ENCODE peak calls at places on chromosome 1, in six cellular contexts. N, Z, R, J, U and L are unnamed samples.

GRCh38 chr1:153598309-153599172 is 14.4 kb downstream of the S100A16 start:
- DNase-seq in N (no peak), Z (no peak), R (no peak), J (no peak), U (peak; percentile 87), L (no peak)

GRCh38 chr1:17098440-17099317 is 20.6 kb downstream of the PADI2 start:
- DNase-seq in N (no peak), Z (no peak), R (no peak), J (no peak), U (no peak), L (no peak)

GRCh38 chr1:17016317-17016661 is 4.6 kb upstream of the ATP13A2 start:
- DNase-seq in N (no peak), Z (no peak), R (no peak), J (peak; percentile 50), U (no peak), L (no peak)

GRCh38 chr1:11245904-11246726 is 16.2 kb downstream of the MTOR start:
- DNase-seq in N (no peak), Z (no peak), R (no peak), J (no peak), U (no peak), L (no peak)

GRCh38 chr1:241470908-241471610 is 48.5 kb downstream of the FH start:
- DNase-seq in N (no peak), Z (no peak), R (no peak), J (no peak), U (no peak), L (no peak)

GRCh38 chr1:219554109-219554508 is 58.8 kb downstream of the ZC3H11B start:
- DNase-seq in N (no peak), Z (no peak), R (no peak), J (no peak), U (no peak), L (no peak)

GRCh38 chr1:25682059-25682601 is 65.5 kb downstream of the MAN1C1 start:
- DNase-seq in N (no peak), Z (no peak), R (no peak), J (no peak), U (no peak), L (no peak)

GRCh38 chr1:32780628-32781267 is 36.4 kb downstream of the YARS1 start:
- DNase-seq in N (no peak), Z (no peak), R (no peak), J (peak; percentile 55), U (no peak), L (no peak)

GRCh38 chr1:10900265-10900651 is 103.8 kb upstream of the CASZ1 start:
- DNase-seq in N (no peak), Z (no peak), R (no peak), J (peak; percentile 75), U (no peak), L (no peak)

GRCh38 chr1:44326066-44326701 is 28.9 kb downstream of the ERI3 start:
- DNase-seq in N (no peak), Z (no peak), R (no peak), J (peak; percentile 7), U (no peak), L (no peak)
- H3K4me1 ChIP-seq in N (no peaks in the 10 kb centered on the region), Z (no peaks in the 10 kb centered on the region), R (peaks cover 6% of the 10 kb centered on the region), J (peaks cover 41% of the 10 kb centered on the region), U (peaks cover 15% of the 10 kb centered on the region), L (peaks cover 19% of the 10 kb centered on the region)

DNA sequence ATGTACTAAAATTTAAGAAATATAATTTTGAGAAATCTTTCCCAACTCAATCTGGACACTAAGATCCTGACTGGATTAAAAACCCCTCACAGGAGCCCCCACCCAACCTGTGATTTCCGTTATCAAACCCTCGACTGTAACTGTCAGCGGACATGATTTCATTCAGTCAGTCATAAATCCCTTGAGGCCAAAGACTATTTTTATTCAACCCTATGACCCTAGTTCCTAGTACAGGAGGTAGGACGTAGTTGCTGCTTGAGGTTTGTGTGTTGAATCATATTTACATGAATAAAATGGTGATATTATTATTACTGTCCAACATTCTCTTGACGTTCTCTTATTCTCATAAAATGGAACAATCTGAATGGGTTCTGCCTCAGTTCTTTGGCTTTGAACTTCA is 73.1 kb upstream of the DYNLT5 start:
- DNase-seq in N (no peak), Z (no peak), R (no peak), J (no peak), U (no peak), L (no peak)
- H3K27ac ChIP-seq in N (no peak overlapping the region), Z (no peak overlapping the region), R (no peak overlapping the region), J (no peak overlapping the region), U (no peak overlapping the region), L (no peak overlapping the region)

DNA sequence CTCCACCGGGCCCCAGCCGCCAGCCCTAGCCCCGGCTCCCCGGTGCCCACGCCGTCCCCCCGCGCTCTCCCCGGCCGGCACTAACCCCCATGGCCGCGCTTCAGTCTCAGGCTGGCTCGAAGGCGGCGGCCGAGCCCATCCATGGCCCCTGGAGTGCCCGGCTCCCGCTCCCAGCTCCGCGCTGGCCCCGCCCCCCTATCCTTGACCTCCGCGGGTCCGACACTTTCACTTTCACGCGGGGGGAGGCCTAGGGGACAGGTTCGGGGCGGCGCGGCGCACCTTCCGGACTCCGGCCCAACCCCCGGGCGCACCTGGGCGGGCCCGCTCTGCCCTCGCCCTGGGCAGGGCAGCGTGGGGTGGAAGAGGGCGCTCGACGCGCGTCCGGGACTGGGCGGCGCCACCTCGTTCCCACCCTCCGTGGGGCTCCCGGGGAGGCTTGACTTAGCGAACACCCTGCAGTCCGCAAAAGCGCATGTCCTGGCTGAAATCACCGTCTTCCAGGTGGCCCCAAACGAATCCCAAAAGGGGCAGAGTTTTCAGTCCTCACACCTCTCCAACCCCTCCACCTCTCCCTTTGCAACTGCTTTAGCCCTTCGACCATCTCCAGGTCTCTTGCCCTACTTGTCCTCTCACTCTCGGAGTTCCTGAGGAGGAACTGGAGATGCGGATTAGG is 3.9 kb upstream of the DENND2D start:
- DNase-seq in N (peak; percentile 96), Z (no peak), R (peak; percentile 57), J (no peak), U (no peak), L (peak; percentile 37)
- TF ChIP-seq CTCF in N (no peak), Z (no peak), R (no peak), J (no peak), U (no peak), L (no peak)

GRCh38 chr1:40847023-40847740 is 15.0 kb downstream of the CITED4 start:
- DNase-seq in N (no peak), Z (no peak), R (no peak), J (peak; percentile 38), U (peak; percentile 58), L (no peak)
- H3K4me1 ChIP-seq in N (no peaks in the 10 kb centered on the region), Z (no peaks in the 10 kb centered on the region), R (no peaks in the 10 kb centered on the region), J (no peaks in the 10 kb centered on the region), U (no peaks in the 10 kb centered on the region), L (no peaks in the 10 kb centered on the region)

DNA sequence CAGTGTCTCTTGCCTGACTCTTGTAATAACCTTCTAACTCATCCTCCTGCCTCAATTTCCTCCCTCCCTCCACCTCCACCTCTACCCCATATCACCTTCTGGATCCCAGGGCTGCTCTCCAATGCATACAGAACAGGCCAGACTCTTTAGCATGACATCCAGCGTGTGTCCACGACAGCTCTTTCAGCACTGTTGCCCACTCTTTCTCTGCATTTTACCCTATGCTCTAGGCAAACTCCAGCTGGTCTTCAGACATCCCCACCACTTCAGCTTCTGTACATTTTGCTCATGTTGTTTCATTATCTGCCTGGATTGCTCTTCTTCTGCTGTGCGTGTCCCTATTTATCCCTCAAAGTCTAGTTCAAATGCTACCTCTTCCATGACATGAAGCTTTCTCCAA is 4.8 kb downstream of the INKA2 start:
- DNase-seq in N (no peak), Z (no peak), R (no peak), J (no peak), U (no peak), L (no peak)
- H3K27ac ChIP-seq in N (peak overlapping the region; percentile 84), Z (no peak overlapping the region), R (no peak overlapping the region), J (no peak overlapping the region), U (no peak overlapping the region), L (peak overlapping the region; percentile 78)

GRCh38 chr1:15063346-15063745 is 90.2 kb upstream of the TMEM51 start:
- DNase-seq in N (no peak), Z (no peak), R (no peak), J (no peak), U (no peak), L (no peak)

GRCh38 chr1:15060104-15060503 is 93.4 kb upstream of the TMEM51 start:
- DNase-seq in N (no peak), Z (no peak), R (no peak), J (no peak), U (no peak), L (no peak)

GRCh38 chr1:15064217-15064929 is 89.2 kb upstream of the TMEM51 start:
- DNase-seq in N (no peak), Z (no peak), R (no peak), J (peak; percentile 22), U (peak; percentile 42), L (no peak)

GRCh38 chr1:15063783-15064182 is 89.8 kb upstream of the TMEM51 start:
- DNase-seq in N (no peak), Z (no peak), R (no peak), J (no peak), U (no peak), L (no peak)

DNA sequence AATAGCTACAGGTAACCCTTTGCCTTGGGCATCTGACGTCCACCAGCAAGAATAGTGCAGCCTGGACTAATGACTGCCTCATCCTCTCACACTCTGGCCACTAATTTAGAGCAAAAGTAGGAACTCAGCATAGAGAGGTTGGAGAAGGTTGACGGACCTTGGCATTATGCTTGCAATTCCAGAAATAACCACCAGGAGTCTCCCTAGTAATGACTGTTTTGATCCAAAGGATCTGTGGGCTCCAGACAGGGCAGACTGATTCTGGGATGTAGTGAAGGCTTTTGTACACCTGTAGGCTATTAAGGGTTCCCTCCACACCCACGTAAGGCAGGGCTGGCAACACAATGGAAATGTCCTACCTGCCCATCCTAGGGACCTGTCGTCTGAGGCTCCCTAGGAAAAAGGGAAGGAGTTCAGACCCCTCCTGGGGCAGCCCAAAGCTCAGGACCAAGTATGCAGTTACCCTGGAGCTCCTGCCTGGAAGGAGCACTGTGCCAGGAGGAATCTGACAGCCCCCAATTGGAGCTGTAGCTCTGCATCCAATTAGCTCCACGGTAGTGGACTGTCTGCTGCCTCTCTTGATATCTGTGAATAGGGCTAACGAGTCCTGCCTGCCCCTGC is 91.0 kb upstream of the TMEM51 start:
- DNase-seq in N (no peak), Z (no peak), R (no peak), J (peak; percentile 66), U (no peak), L (no peak)
- TF ChIP-seq CTCF in N (peak; percentile 33), Z (no peak), R (no peak), J (peak; percentile 73), U (peak; percentile 78), L (peak; percentile 36)

DNA sequence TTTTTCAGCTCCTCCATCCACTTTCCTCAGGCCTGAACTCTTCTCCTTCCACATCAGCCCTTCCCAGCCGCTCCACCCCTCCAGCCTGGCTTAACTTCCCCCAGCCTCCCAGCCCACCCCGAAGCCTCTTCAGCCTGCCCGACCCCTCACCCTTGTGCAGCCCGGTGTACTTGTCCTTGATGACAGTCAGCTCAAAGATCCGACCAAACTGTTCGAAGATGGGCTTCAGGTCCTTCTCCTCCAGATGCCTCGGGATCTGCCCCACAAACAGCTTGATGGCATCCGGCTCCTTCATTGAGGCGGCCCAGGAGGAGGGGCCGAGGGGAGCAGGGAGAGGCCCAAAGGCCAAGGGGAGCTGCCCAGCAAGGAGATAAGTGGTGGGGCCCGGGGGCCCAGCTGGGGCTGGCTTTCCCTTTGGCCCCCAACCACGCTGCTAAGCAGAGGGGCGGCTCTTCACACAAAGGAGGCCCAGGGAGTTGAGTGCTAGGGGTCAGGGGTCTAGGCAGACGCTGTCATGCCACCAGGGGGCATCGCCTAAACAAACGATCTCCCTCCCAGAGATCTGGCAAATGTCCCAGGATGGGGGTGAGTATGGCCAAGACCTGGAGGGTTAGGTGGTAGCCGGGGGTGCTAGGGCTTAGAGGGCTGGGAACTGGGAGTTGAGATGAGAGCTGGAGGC is 738 bp downstream of the CELF3 start:
- DNase-seq in N (no peak), Z (no peak), R (no peak), J (no peak), U (peak; percentile 78), L (no peak)
- H3K4me1 ChIP-seq in N (peaks cover 12% of the 10 kb centered on the region), Z (no peaks in the 10 kb centered on the region), R (peaks cover 5% of the 10 kb centered on the region), J (no peaks in the 10 kb centered on the region), U (peaks cover 4% of the 10 kb centered on the region), L (peaks cover 3% of the 10 kb centered on the region)